ENCODE peak calls at places on chromosomes 2 and 18, in six cellular contexts. R is body of pancreas, Y is ovary, N is transverse colon, W is tibial artery, U is cardiac muscle cell. T is an unnamed sample.

GRCh38 chr2:171814174-171814573 is 79.9 kb downstream of the SLC25A12 start:
- DNase-seq in R (no peak), Y (no peak), N (no peak), W (no peak), U (no peak), T (no peak)

GRCh38 chr2:54673501-54673998 is 49.9 kb upstream of the EML6 start:
- DNase-seq in R (peak; percentile 65), Y (peak; percentile 90), N (peak; percentile 79), W (peak; percentile 92), U (peak; percentile 88), T (peak; percentile 69)

GRCh38 chr18:5943514-5943913 is 48.2 kb upstream of the TMEM200C start:
- DNase-seq in R (no peak), Y (peak; percentile 29), N (no peak), W (no peak), U (peak; percentile 27), T (no peak)

GRCh38 chr2:20351555-20352229 is 1.0 kb upstream of the PUM2 start:
- DNase-seq in R (no peak), Y (no peak), N (no peak), W (no peak), U (no peak), T (no peak)

GRCh38 chr2:26238301-26238958 is 6.0 kb downstream of the HADHA start:
- DNase-seq in R (no peak), Y (no peak), N (no peak), W (no peak), U (peak; percentile 42), T (no peak)

GRCh38 chr2:226607379-226607778 is 192.2 kb downstream of the IRS1 start:
- DNase-seq in R (no peak), Y (no peak), N (no peak), W (no peak), U (peak; percentile 73), T (no peak)

GRCh38 chr2:186181625-186182024 is 304.4 kb upstream of the ZC3H15 start:
- DNase-seq in R (no peak), Y (no peak), N (no peak), W (no peak), U (no peak), T (no peak)

GRCh38 chr18:13612111-13612997 is 114.0 kb downstream of the FAM210A start:
- DNase-seq in R (no peak), Y (no peak), N (peak; percentile 69), W (no peak), U (no peak), T (no peak)

GRCh38 chr2:85237849-85238570 is 89.8 kb downstream of the TGOLN2 start:
- DNase-seq in R (peak; percentile 66), Y (peak; percentile 21), N (no peak), W (no peak), U (no peak), T (no peak)

GRCh38 chr2:28674062-28674712 is 77.4 kb upstream of the PPP1CB start:
- DNase-seq in R (no peak), Y (no peak), N (no peak), W (no peak), U (peak; percentile 41), T (no peak)

GRCh38 chr2:172095905-172096660 is 6.6 kb downstream of the DLX2 start:
- DNase-seq in R (no peak), Y (no peak), N (no peak), W (no peak), U (no peak), T (no peak)

GRCh38 chr2:29225814-29226213 is 110.6 kb downstream of the CLIP4 start:
- DNase-seq in R (no peak), Y (no peak), N (no peak), W (no peak), U (no peak), T (no peak)

GRCh38 chr2:206218792-206219509 is 55.5 kb upstream of the ZDBF2 start:
- DNase-seq in R (no peak), Y (no peak), N (no peak), W (no peak), U (peak; percentile 28), T (no peak)

GRCh38 chr2:30234180-30234971 is 3.0 kb downstream of the LBH start:
- DNase-seq in R (no peak), Y (no peak), N (peak; percentile 30), W (peak; percentile 39), U (peak; percentile 78), T (no peak)

GRCh38 chr2:128321421-128321775 is 2.7 kb upstream of the HS6ST1 start:
- DNase-seq in R (peak; percentile 21), Y (peak; percentile 52), N (no peak), W (no peak), U (no peak), T (peak; percentile 44)

GRCh38 chr18:59646228-59646945 is 50.8 kb downstream of the CCBE1 start:
- DNase-seq in R (no peak), Y (no peak), N (no peak), W (no peak), U (no peak), T (no peak)

GRCh38 chr2:229407170-229407569 is 136.1 kb upstream of the PID1 start:
- DNase-seq in R (peak; percentile 34), Y (peak; percentile 74), N (peak; percentile 52), W (peak; percentile 85), U (peak; percentile 94), T (no peak)

GRCh38 chr2:176729706-176730569 is 460.7 kb downstream of the MTX2 start:
- DNase-seq in R (peak; percentile 89), Y (peak; percentile 41), N (no peak), W (peak; percentile 50), U (peak; percentile 70), T (peak; percentile 82)

GRCh38 chr18:23619388-23619873 is 33.1 kb upstream of the NPC1 start:
- DNase-seq in R (peak; percentile 14), Y (peak; percentile 65), N (peak; percentile 17), W (no peak), U (peak; percentile 43), T (no peak)

GRCh38 chr2:101340141-101340541 is 31.6 kb upstream of the RNF149 start:
- DNase-seq in R (no peak), Y (no peak), N (no peak), W (no peak), U (peak; percentile 28), T (no peak)

GRCh38 chr18:9825571-9826073 is 60.2 kb upstream of the TXNDC2 start:
- DNase-seq in R (no peak), Y (no peak), N (peak; percentile 68), W (no peak), U (peak; percentile 95), T (peak; percentile 36)

GRCh38 chr2:162731917-162732804 is 106.4 kb downstream of the KCNH7 start:
- DNase-seq in R (no peak), Y (no peak), N (no peak), W (no peak), U (no peak), T (no peak)

GRCh38 chr18:75003764-75004690 is 204.9 kb downstream of the PTGR3 start:
- DNase-seq in R (no peak), Y (no peak), N (no peak), W (no peak), U (peak; percentile 82), T (no peak)

GRCh38 chr2:209648714-209649113 is 122.9 kb upstream of the UNC80 start:
- DNase-seq in R (no peak), Y (no peak), N (no peak), W (no peak), U (peak; percentile 73), T (no peak)

GRCh38 chr2:233990261-233990798 is 60.2 kb upstream of the SPP2 start:
- DNase-seq in R (no peak), Y (no peak), N (peak; percentile 59), W (no peak), U (no peak), T (no peak)

GRCh38 chr18:41347057-41347456 is 608.0 kb upstream of the PIK3C3 start:
- DNase-seq in R (no peak), Y (no peak), N (no peak), W (no peak), U (peak; percentile 76), T (no peak)

GRCh38 chr2:70188460-70188859 is 2.4 kb downstream of the C2orf42 start:
- DNase-seq in R (no peak), Y (no peak), N (no peak), W (no peak), U (peak; percentile 16), T (no peak)
- H3K27ac ChIP-seq in R (no peak overlapping the region), Y (no peak overlapping the region), N (no peak overlapping the region), W (no peak overlapping the region), U (no peak overlapping the region), T (peak overlapping the region; percentile 82)

GRCh38 chr2:37283207-37283606 is 41.4 kb downstream of the PRKD3 start:
- DNase-seq in R (no peak), Y (no peak), N (no peak), W (no peak), U (peak; percentile 85), T (no peak)
- H3K27ac ChIP-seq in R (no peak overlapping the region), Y (no peak overlapping the region), N (no peak overlapping the region), W (peak overlapping the region; percentile 58), U (no peak overlapping the region), T (no peak overlapping the region)

DNA sequence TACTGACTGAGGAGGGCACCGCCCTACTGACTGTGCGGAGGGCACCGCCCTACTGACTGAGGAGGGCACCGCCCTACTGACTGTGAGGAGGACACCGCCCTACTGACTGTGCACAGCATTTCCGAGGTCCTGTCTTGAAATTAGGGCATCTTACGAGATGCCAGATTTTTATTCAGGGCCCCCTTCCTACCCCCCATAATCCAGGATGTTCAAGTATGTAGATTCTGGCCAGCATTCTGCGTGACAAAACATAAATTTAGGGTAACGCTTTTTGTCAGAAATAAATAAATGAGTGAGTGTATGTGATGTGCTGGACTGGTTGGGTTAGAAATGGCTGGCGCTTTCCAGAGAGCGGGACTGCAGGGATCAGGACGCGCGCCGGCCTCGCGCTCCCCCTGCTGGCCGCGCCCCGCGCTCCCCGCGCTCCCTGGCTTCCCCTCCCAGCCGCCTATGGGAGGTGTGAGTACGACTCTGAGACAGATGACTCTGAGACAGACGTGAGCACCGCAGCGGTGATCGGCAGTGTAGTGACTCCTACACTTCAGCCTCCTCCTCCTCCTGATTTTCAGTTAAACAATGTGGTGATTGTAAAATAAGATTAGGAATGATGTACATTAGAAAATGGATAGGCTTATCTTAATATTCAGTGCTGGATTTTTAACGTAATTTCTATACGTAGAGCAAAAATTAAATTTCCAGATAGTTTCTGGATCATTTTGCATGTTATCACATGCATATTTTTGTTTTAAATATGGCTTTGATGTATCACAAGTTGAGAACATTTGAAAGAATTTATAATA is 149.2 kb upstream of the NFATC1 start:
- DNase-seq in R (peak; percentile 68), Y (peak; percentile 62), N (peak; percentile 71), W (peak; percentile 45), U (peak; percentile 83), T (peak; percentile 66)
- H3K27ac ChIP-seq in R (no peak overlapping the region), Y (no peak overlapping the region), N (no peak overlapping the region), W (no peak overlapping the region), U (no peak overlapping the region), T (no peak overlapping the region)

DNA sequence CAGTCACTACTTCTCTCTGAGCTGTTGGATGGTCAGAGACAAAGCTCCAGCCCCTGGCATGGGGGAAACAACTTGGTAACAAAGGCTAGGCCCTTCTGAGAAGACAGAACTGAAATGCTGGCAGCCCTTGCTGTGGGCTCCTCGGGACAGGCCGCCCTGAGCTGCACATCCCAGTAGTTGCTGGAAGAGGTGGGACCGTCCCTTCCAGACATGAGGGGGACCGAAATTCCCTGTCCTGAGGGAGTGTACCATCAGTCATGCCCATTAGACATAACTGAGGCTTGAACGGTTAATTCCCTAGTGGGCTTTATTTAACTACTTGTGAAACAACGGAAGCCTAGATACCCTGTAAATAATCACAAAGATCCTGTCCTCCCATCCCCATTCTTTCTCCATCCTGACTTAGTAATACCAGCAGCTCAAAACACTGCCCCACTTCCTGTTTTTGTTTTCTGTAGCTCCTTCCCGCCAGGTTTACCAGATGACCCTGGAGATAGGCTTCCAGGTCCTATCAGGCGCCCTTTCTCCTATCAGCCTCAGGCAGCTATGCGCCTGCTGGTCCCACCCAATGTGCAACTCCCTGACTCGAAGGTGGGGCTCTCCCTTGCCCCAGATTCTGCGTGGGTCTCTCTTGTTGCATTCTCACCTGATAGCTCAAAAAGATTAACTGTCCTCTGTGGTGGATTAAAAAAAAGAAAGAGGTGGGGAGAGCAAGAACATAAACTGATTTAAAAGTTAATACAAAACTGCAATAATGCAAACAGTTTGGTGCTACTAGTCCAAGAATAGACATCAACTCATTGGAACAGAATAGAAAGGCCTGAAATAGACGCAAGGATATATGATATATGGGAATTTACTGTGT is 37.0 kb upstream of the NT5DC4 start:
- DNase-seq in R (no peak), Y (no peak), N (no peak), W (no peak), U (no peak), T (no peak)
- H3K27ac ChIP-seq in R (no peak overlapping the region), Y (no peak overlapping the region), N (no peak overlapping the region), W (no peak overlapping the region), U (no peak overlapping the region), T (no peak overlapping the region)

T was measured in right lobe of liver.